ENCODE peak calls at places on chromosomes 2 and 18, in six cellular contexts. G is endothelial cell of umbilical vein, D is HepG2, S is tibial nerve, W is heart left ventricle, V is adrenal gland. P is an unnamed sample.
A peak's percentile ranks its signal among the peaks of the same experiment; 100 is the strongest.

GRCh38 chr2:239605976-239606375 is 205.2 kb upstream of the HDAC4 start:
- DNase-seq in G (no peak), W (no peak), D (no peak), V (peak; percentile 32), S (no peak), P (no peak)

GRCh38 chr2:138649571-138649970 is 130.6 kb downstream of the NXPH2 start:
- DNase-seq in G (no peak), D (no peak), S (no peak), V (no peak), W (no peak), P (no peak)

GRCh38 chr2:48529189-48529588 is 765 bp upstream of the STON1 start:
- DNase-seq in W (no peak), D (no peak), V (no peak), G (no peak), S (no peak), P (no peak)

GRCh38 chr2:127084611-127085031 is 22.3 kb downstream of the BIN1 start:
- DNase-seq in G (no peak), V (no peak), S (no peak), W (no peak), D (no peak), P (no peak)

GRCh38 chr2:39266139-39266805 is 22.5 kb upstream of the CDKL4 start:
- DNase-seq in W (no peak), G (no peak), S (no peak), D (no peak), V (no peak), P (no peak)

GRCh38 chr2:133326651-133327397 is 241.4 kb downstream of the NCKAP5 start:
- DNase-seq in S (no peak), V (no peak), G (no peak), D (no peak), W (no peak), P (no peak)

GRCh38 chr2:107374261-107374660 is 452.4 kb upstream of the RGPD4 start:
- DNase-seq in W (no peak), D (no peak), S (no peak), G (no peak), V (no peak), P (no peak)

GRCh38 chr18:6876646-6877045 is 147.1 kb downstream of the ARHGAP28 start:
- DNase-seq in D (no peak), G (no peak), W (no peak), S (no peak), V (no peak), P (no peak)

GRCh38 chr2:152962446-152962845 is 244.0 kb downstream of the ARL6IP6 start:
- DNase-seq in D (no peak), V (no peak), S (no peak), W (no peak), G (no peak), P (no peak)

GRCh38 chr2:4295680-4296079 is 592.3 kb downstream of the DCDC2C start:
- DNase-seq in W (no peak), S (no peak), V (no peak), D (no peak), G (no peak), P (no peak)

DNA sequence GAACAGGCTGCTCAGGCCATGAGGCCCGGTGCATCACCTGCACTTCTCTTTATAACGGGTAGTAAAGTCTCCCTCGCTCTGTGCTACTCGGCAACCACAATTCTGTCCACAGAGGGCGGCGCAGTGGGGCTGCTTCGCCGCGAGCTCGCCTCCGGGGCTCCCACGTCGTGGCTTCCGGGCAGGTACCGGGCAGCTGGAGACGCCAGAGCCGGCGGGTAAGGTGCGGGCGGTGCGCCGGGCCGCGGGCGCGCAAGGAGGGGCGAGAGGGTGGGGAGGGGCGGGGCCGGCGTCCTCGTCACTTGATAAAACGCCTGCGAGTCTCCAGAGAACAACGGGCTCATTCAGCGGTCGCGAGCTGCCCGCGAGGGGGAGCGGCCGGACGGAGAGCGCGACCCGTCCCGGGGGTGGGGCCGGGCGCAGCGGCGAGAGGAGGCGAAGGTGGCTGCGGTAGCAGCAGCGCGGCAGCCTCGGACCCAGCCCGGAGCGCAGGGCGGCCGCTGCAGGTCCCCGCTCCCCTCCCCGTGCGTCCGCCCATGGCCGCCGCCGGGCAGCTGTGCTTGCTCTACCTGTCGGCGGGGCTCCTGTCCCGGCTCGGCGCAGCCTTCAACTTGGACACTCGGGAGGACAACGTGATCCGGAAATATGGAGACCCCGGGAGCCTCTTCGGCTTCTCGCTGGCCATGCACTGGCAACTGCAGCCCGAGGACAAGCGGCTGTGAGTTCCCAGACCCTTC is at the start of gene ITGA6:
- DNase-seq in V (peak; percentile 49), G (peak; percentile 78), W (peak; percentile 76), S (peak; percentile 41), D (peak; percentile 89), P (peak; percentile 59)
- TF ChIP-seq POLR2A in V (peak; percentile 65), G (peak; percentile 87), W (no peak), S (peak; percentile 70), D (peak; percentile 91), P (peak; percentile 84)

GRCh38 chr18:12254137-12254819 is at the start of gene CIDEA:
- DNase-seq in S (no peak), D (no peak), V (no peak), G (no peak), W (no peak), P (no peak)

GRCh38 chr18:12252061-12252460 is 2.1 kb upstream of the CIDEA start:
- DNase-seq in W (no peak), V (no peak), S (no peak), D (no peak), G (no peak), P (no peak)

GRCh38 chr18:12253027-12253426 is 1.1 kb upstream of the CIDEA start:
- DNase-seq in W (no peak), G (no peak), D (no peak), V (no peak), S (no peak), P (no peak)

GRCh38 chr18:12254820-12255511 is 805 bp downstream of the CIDEA start:
- DNase-seq in G (no peak), D (no peak), W (no peak), S (no peak), V (no peak), P (no peak)

DNA sequence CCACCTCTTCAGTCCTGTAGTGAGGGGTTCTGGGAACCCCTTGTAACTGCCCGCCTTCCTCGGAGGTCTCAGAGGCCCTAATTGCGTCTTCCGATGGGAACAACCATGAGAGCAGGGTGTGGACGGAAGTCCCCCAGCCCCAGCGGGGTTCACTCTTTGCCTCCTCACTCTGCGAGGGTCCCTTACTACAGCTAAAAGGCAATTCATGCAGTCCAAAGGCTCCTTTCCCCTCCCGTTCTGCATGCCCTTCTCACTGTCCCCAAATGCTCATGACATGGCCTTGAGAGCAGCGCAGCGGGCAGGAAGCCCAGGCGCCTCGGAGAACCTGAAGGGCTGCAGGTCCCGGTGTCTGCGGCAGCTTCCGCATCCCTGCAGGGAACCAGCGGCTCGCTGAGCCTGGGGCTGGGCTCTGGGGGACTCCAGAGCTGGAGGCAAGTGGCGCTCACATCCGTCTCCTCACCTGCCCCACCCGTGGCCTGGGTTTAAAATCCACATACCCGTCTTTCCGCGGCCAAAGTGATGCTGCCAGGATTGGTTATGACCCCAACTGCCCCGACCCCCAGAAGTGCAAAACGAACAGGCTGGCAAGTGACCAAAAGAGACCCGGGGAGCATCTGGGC is 534 bp upstream of the CIDEA start:
- DNase-seq in D (no peak), W (no peak), S (no peak), G (no peak), V (peak; percentile 66), P (no peak)
- H3K4me3 ChIP-seq in D (no peak overlapping the region), W (peak overlapping the region; percentile 50), S (peak overlapping the region; percentile 23), G (no peak overlapping the region), V (no peak overlapping the region), P (peak overlapping the region; percentile 49)

DNA sequence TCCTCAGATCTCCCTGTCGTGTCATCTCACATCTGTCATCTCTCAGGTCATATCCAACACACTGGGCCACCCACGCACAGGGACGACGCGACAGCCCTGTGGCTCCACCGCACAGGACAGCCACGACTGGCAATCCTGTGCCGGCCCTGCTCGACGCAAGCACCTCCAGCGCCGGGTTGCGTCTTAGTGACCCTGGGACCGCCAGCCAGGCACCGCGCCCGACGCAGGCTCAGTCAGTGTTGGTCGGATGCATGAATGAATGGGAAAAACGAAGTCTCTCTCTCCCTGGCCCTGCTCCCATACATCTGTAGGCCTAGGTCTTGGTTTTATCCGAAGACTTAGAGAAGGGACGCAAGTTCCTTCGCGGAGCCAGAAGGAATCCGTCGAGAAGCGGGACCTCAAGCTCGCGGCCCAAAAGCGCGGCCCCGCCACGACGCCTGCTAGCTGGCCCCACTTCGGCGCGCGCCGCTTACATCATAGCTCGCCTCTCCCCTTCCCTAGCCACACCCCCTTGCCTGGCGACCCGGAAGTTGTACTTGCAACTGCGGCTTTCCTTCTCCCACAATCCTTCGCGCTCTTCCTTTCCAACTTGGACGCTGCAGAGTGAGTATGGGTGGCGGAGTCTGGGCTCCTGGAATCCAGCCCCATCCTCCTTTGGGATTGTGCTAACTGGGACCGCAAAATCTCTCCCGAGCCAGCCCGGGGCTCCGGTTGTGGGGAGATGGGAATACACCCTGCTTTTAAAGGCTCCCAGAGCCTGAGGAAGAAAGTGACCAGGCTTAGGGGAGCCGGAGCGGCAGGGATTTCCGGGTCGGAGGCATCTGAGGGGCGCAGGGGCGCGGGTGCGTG is at the start of gene RPL31:
- DNase-seq in D (peak; percentile 98), W (peak; percentile 98), S (peak; percentile 94), V (peak; percentile 98), G (peak; percentile 95), P (peak; percentile 95)
- TF ChIP-seq POLR2A in D (peak; percentile 100), W (no peak), S (peak; percentile 80), V (peak; percentile 65), G (peak; percentile 99), P (peak; percentile 81)

GRCh38 chr18:54828290-54828871 is at the start of gene RAB27B:
- DNase-seq in D (peak; percentile 25), W (peak; percentile 23), G (peak; percentile 78), S (peak; percentile 17), V (peak; percentile 40), P (peak; percentile 13)
- H3K4me3 ChIP-seq in D (peak within 1 kb of the TSS; percentile 42), W (peak within 1 kb of the TSS; percentile 62), G (peak within 1 kb of the TSS; percentile 3), S (peak within 1 kb of the TSS; percentile 42), V (no peak within 1 kb of the TSS), P (peak within 1 kb of the TSS; percentile 45)

P was measured in gastrocnemius medialis.